ENCODE peak calls at places on chromosomes 1 and 21, in four cellular contexts. One of them, this sample, is unnamed. For H3K4me1, the result is how much of the 10 kb centered on the place peaks cover.

GRCh38 chr1:186511761-186512637 is 51.1 kb upstream of the PDC start:
- DNase-seq in H9: no peak
- DNase-seq in IMR-90: peak
- DNase-seq in neuronal stem cell: no peak
- DNase-seq in this sample: peak

GRCh38 chr1:67190942-67191341 is 24.7 kb downstream of the IL23R start:
- DNase-seq in H9: no peak
- DNase-seq in IMR-90: no peak
- DNase-seq in neuronal stem cell: no peak
- DNase-seq in this sample: no peak

GRCh38 chr1:230917284-230918135 is 49.2 kb upstream of the C1orf198 start:
- DNase-seq in H9: peak
- DNase-seq in IMR-90: peak
- DNase-seq in neuronal stem cell: peak
- DNase-seq in this sample: peak

GRCh38 chr1:5570931-5571330 is 421.3 kb downstream of the NPHP4 start:
- DNase-seq in IMR-90: no peak
- DNase-seq in H9: no peak
- DNase-seq in neuronal stem cell: no peak
- DNase-seq in this sample: no peak

GRCh38 chr1:100543640-100544039 is 5.7 kb downstream of the GPR88 start:
- DNase-seq in H9: peak
- DNase-seq in neuronal stem cell: no peak
- DNase-seq in IMR-90: no peak
- DNase-seq in this sample: no peak

GRCh38 chr1:161305872-161306519 is 3.8 kb downstream of the MPZ start:
- DNase-seq in IMR-90: peak
- DNase-seq in H9: peak
- DNase-seq in neuronal stem cell: peak
- DNase-seq in this sample: peak

GRCh38 chr1:224747578-224747977 is 131.5 kb downstream of the CNIH3 start:
- DNase-seq in neuronal stem cell: no peak
- DNase-seq in IMR-90: peak
- DNase-seq in H9: no peak
- DNase-seq in this sample: no peak

GRCh38 chr1:116567790-116568667 is 2.8 kb downstream of the CD58 start:
- DNase-seq in neuronal stem cell: no peak
- DNase-seq in H9: no peak
- DNase-seq in IMR-90: no peak
- DNase-seq in this sample: no peak

GRCh38 chr1:146007048-146007784 is 10.8 kb upstream of the TXNIP start:
- DNase-seq in IMR-90: peak
- DNase-seq in H9: no peak
- DNase-seq in neuronal stem cell: peak
- DNase-seq in this sample: peak

GRCh38 chr21:33201945-33202344 is 27.8 kb upstream of the IFNAR2 start:
- DNase-seq in neuronal stem cell: no peak
- DNase-seq in IMR-90: no peak
- DNase-seq in H9: no peak
- DNase-seq in this sample: no peak

GRCh38 chr1:8120693-8121260 is 94.7 kb upstream of the ERRFI1 start:
- DNase-seq in IMR-90: peak
- DNase-seq in H9: no peak
- DNase-seq in neuronal stem cell: no peak
- DNase-seq in this sample: peak
- H4K91ac ChIP-seq in IMR-90: peak
- H4K91ac ChIP-seq in H9: no peak
- H4K91ac ChIP-seq in neuronal stem cell: no peak
- H4K91ac ChIP-seq in this sample: peak

DNA sequence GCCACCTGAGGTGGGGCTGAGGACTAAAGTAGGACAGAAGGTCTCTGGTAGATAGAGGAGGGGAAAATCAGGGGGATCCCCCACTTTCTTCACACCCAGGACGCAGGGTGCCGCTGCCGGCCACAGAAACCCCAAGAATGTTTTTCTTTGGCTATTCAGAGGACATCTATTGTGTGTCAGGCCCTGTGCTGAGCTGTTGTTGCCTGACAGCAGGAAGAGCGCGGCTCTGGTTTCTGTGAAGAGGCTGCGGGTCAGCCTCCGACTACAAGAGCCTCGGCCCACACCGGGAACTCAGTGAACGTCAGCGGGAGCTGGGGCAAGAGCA is 407 bp upstream of the PIGV start:
- DNase-seq in IMR-90: peak
- DNase-seq in H9: no peak
- DNase-seq in neuronal stem cell: no peak
- DNase-seq in this sample: peak
- H3K4me1 ChIP-seq in IMR-90: under half
- H3K4me1 ChIP-seq in H9: under half
- H3K4me1 ChIP-seq in neuronal stem cell: under half
- H3K4me1 ChIP-seq in this sample: under half

GRCh38 chr21:43959231-43960041 is 52.7 kb upstream of the TRAPPC10 start:
- DNase-seq in neuronal stem cell: no peak
- DNase-seq in IMR-90: no peak
- DNase-seq in H9: no peak
- DNase-seq in this sample: no peak
- H2AK5ac ChIP-seq in neuronal stem cell: peak
- H2AK5ac ChIP-seq in IMR-90: no peak
- H2AK5ac ChIP-seq in H9: no peak
- H2AK5ac ChIP-seq in this sample: no peak

GRCh38 chr1:97314685-97315084 is 593.1 kb downstream of the PTBP2 start:
- DNase-seq in IMR-90: no peak
- DNase-seq in neuronal stem cell: no peak
- DNase-seq in H9: no peak
- DNase-seq in this sample: no peak
- H4K91ac ChIP-seq in IMR-90: no peak
- H4K91ac ChIP-seq in neuronal stem cell: no peak
- H4K91ac ChIP-seq in H9: no peak
- H4K91ac ChIP-seq in this sample: no peak